ENCODE peak calls at places on chromosomes 12 and 14, in five cellular contexts. P is brain microvascular endothelial cell, R is left kidney, Y is nephron progenitor cell, C is GM04504. E is an unnamed sample.

GRCh38 chr14:39038542-39038941 is 64.5 kb downstream of the SEC23A start:
- DNase-seq in Y (no peak), C (no peak), R (no peak), P (no peak), E (no peak)

GRCh38 chr12:29710104-29710503 is 73.6 kb downstream of the TMTC1 start:
- DNase-seq in C (no peak), R (peak; percentile 58), Y (peak; percentile 7), P (no peak), E (peak; percentile 15)

GRCh38 chr14:33948143-33948962 is 2.5 kb downstream of the EGLN3 start:
- DNase-seq in C (no peak), Y (no peak), P (no peak), R (no peak), E (no peak)

GRCh38 chr12:20885552-20885951 is 75.0 kb downstream of the SLCO1B3 start:
- DNase-seq in Y (no peak), C (no peak), R (no peak), P (no peak), E (no peak)

GRCh38 chr12:96237465-96238077 is 43.4 kb downstream of the ELK3 start:
- DNase-seq in C (peak; percentile 94), Y (no peak), P (peak; percentile 96), R (no peak), E (peak; percentile 98)

GRCh38 chr14:74618078-74618952 is 6.3 kb upstream of the LTBP2 start:
- DNase-seq in R (no peak), P (no peak), Y (no peak), C (no peak), E (peak; percentile 80)

GRCh38 chr12:131380961-131381705 is 329.8 kb upstream of the SFSWAP start:
- DNase-seq in P (no peak), C (no peak), R (peak; percentile 63), Y (no peak), E (no peak)

GRCh38 chr14:20434701-20435453 is 1.1 kb downstream of the KLHL33 start:
- DNase-seq in Y (no peak), P (no peak), R (peak; percentile 78), C (no peak), E (peak; percentile 15)

GRCh38 chr12:10716704-10717315 is 6.3 kb downstream of the YBX3 start:
- DNase-seq in P (peak; percentile 92), Y (peak; percentile 29), C (peak; percentile 82), R (peak; percentile 77), E (peak; percentile 94)

GRCh38 chr12:6646276-6647082 is 753 bp downstream of the ACRBP start:
- DNase-seq in C (no peak), R (peak; percentile 39), P (no peak), Y (no peak), E (no peak)

GRCh38 chr14:24312736-24313507 is 1.6 kb downstream of the LTB4R start:
- DNase-seq in R (peak; percentile 21), Y (no peak), P (peak; percentile 18), C (no peak), E (no peak)

GRCh38 chr12:13165578-13166120 is 30.9 kb upstream of the EMP1 start:
- DNase-seq in R (peak; percentile 40), Y (no peak), C (no peak), P (peak; percentile 63), E (peak; percentile 81)

GRCh38 chr14:72892879-72893635 is 844 bp downstream of the DPF3 start:
- DNase-seq in P (no peak), R (peak; percentile 63), Y (peak; percentile 66), C (no peak), E (peak; percentile 25)

E was measured in astrocyte of the spinal cord.